ENCODE peak calls at places on chromosome 15, in seven cellular contexts. One of them, this sample, is unnamed.

GRCh38 chr15:84869510-84869909 is 15.0 kb upstream of the SLC28A1 start:
- DNase-seq in heart left ventricle: no peak
- DNase-seq in GM23338: no peak
- DNase-seq in Peyer's patch: no peak
- DNase-seq in heart right ventricle: no peak
- DNase-seq in transverse colon: no peak
- DNase-seq in esophagus squamous epithelium: no peak
- DNase-seq in this sample: no peak

GRCh38 chr15:27258287-27258686 is 287.3 kb downstream of the GABRG3 start:
- DNase-seq in heart left ventricle: no peak
- DNase-seq in GM23338: peak; percentile 59
- DNase-seq in Peyer's patch: no peak
- DNase-seq in heart right ventricle: no peak
- DNase-seq in transverse colon: no peak
- DNase-seq in esophagus squamous epithelium: no peak
- DNase-seq in this sample: no peak

GRCh38 chr15:34708422-34708821 is 46.4 kb downstream of the GJD2 start:
- DNase-seq in heart left ventricle: no peak
- DNase-seq in GM23338: peak; percentile 81
- DNase-seq in Peyer's patch: no peak
- DNase-seq in heart right ventricle: no peak
- DNase-seq in transverse colon: no peak
- DNase-seq in esophagus squamous epithelium: no peak
- DNase-seq in this sample: no peak

GRCh38 chr15:41513282-41514227 is at the start of gene LTK:
- DNase-seq in heart left ventricle: peak; percentile 67
- DNase-seq in GM23338: peak; percentile 78
- DNase-seq in Peyer's patch: peak; percentile 59
- DNase-seq in heart right ventricle: no peak
- DNase-seq in transverse colon: peak; percentile 52
- DNase-seq in esophagus squamous epithelium: no peak
- DNase-seq in this sample: peak; percentile 42

GRCh38 chr15:50051811-50052419 is 67.1 kb downstream of the ATP8B4 start:
- DNase-seq in heart left ventricle: no peak
- DNase-seq in GM23338: peak; percentile 79
- DNase-seq in Peyer's patch: peak; percentile 61
- DNase-seq in heart right ventricle: peak; percentile 64
- DNase-seq in transverse colon: peak; percentile 43
- DNase-seq in esophagus squamous epithelium: no peak
- DNase-seq in this sample: peak; percentile 61

GRCh38 chr15:96107922-96108321 is 222.6 kb upstream of the NR2F2 start:
- DNase-seq in heart left ventricle: no peak
- DNase-seq in GM23338: no peak
- DNase-seq in Peyer's patch: no peak
- DNase-seq in heart right ventricle: no peak
- DNase-seq in transverse colon: no peak
- DNase-seq in esophagus squamous epithelium: no peak
- DNase-seq in this sample: no peak

GRCh38 chr15:94692697-94693096 is 461.3 kb downstream of the MCTP2 start:
- DNase-seq in heart left ventricle: no peak
- DNase-seq in GM23338: no peak
- DNase-seq in Peyer's patch: no peak
- DNase-seq in heart right ventricle: no peak
- DNase-seq in transverse colon: no peak
- DNase-seq in esophagus squamous epithelium: no peak
- DNase-seq in this sample: no peak

GRCh38 chr15:74752011-74752410 is 3.4 kb downstream of the CYP1A2 start:
- DNase-seq in heart left ventricle: no peak
- DNase-seq in GM23338: no peak
- DNase-seq in Peyer's patch: no peak
- DNase-seq in heart right ventricle: no peak
- DNase-seq in transverse colon: no peak
- DNase-seq in esophagus squamous epithelium: no peak
- DNase-seq in this sample: no peak

GRCh38 chr15:65368300-65368617 is 9.5 kb downstream of the IGDCC3 start:
- DNase-seq in heart left ventricle: no peak
- DNase-seq in GM23338: peak; percentile 80
- DNase-seq in Peyer's patch: no peak
- DNase-seq in heart right ventricle: peak; percentile 22
- DNase-seq in transverse colon: no peak
- DNase-seq in esophagus squamous epithelium: no peak
- DNase-seq in this sample: no peak

GRCh38 chr15:65767895-65768294 is 24.2 kb downstream of the DENND4A start:
- DNase-seq in heart left ventricle: no peak
- DNase-seq in GM23338: no peak
- DNase-seq in Peyer's patch: no peak
- DNase-seq in heart right ventricle: no peak
- DNase-seq in transverse colon: no peak
- DNase-seq in esophagus squamous epithelium: no peak
- DNase-seq in this sample: no peak

GRCh38 chr15:53835309-53835708 is 75.8 kb upstream of the WDR72 start:
- DNase-seq in heart left ventricle: no peak
- DNase-seq in GM23338: no peak
- DNase-seq in Peyer's patch: no peak
- DNase-seq in heart right ventricle: no peak
- DNase-seq in transverse colon: no peak
- DNase-seq in esophagus squamous epithelium: no peak
- DNase-seq in this sample: no peak

GRCh38 chr15:75666823-75667501 is 19.2 kb downstream of the SNX33 start:
- DNase-seq in heart left ventricle: peak; percentile 56
- DNase-seq in GM23338: no peak
- DNase-seq in Peyer's patch: peak; percentile 73
- DNase-seq in heart right ventricle: peak; percentile 86
- DNase-seq in transverse colon: peak; percentile 71
- DNase-seq in esophagus squamous epithelium: peak; percentile 9
- DNase-seq in this sample: peak; percentile 81

GRCh38 chr15:73901126-73901810 is 25.0 kb upstream of the LOXL1 start:
- DNase-seq in heart left ventricle: no peak
- DNase-seq in GM23338: no peak
- DNase-seq in Peyer's patch: no peak
- DNase-seq in heart right ventricle: no peak
- DNase-seq in transverse colon: no peak
- DNase-seq in esophagus squamous epithelium: no peak
- DNase-seq in this sample: no peak

GRCh38 chr15:66706225-66706732 is 4.2 kb downstream of the SMAD6 start:
- DNase-seq in heart left ventricle: peak; percentile 79
- DNase-seq in GM23338: no peak
- DNase-seq in Peyer's patch: peak; percentile 63
- DNase-seq in heart right ventricle: no peak
- DNase-seq in transverse colon: no peak
- DNase-seq in esophagus squamous epithelium: no peak
- DNase-seq in this sample: no peak

GRCh38 chr15:66165856-66166255 is 87.7 kb downstream of the MEGF11 start:
- DNase-seq in heart left ventricle: peak; percentile 37
- DNase-seq in GM23338: no peak
- DNase-seq in Peyer's patch: no peak
- DNase-seq in heart right ventricle: no peak
- DNase-seq in transverse colon: no peak
- DNase-seq in esophagus squamous epithelium: no peak
- DNase-seq in this sample: no peak

GRCh38 chr15:64807751-64808222 is 17.7 kb downstream of the PIF1 start:
- DNase-seq in heart left ventricle: no peak
- DNase-seq in GM23338: peak; percentile 100
- DNase-seq in Peyer's patch: no peak
- DNase-seq in heart right ventricle: no peak
- DNase-seq in transverse colon: no peak
- DNase-seq in esophagus squamous epithelium: no peak
- DNase-seq in this sample: no peak

GRCh38 chr15:66592505-66593218 is 26.9 kb upstream of the LCTL start:
- DNase-seq in heart left ventricle: peak; percentile 17
- DNase-seq in GM23338: no peak
- DNase-seq in Peyer's patch: no peak
- DNase-seq in heart right ventricle: no peak
- DNase-seq in transverse colon: peak; percentile 14
- DNase-seq in esophagus squamous epithelium: no peak
- DNase-seq in this sample: peak; percentile 41

GRCh38 chr15:32715276-32715675 is 2.5 kb upstream of the GREM1 start:
- DNase-seq in heart left ventricle: no peak
- DNase-seq in GM23338: no peak
- DNase-seq in Peyer's patch: no peak
- DNase-seq in heart right ventricle: no peak
- DNase-seq in transverse colon: no peak
- DNase-seq in esophagus squamous epithelium: no peak
- DNase-seq in this sample: no peak

GRCh38 chr15:86231864-86232801 is 152.5 kb downstream of the AGBL1 start:
- DNase-seq in heart left ventricle: no peak
- DNase-seq in GM23338: peak; percentile 83
- DNase-seq in Peyer's patch: peak; percentile 47
- DNase-seq in heart right ventricle: peak; percentile 6
- DNase-seq in transverse colon: peak; percentile 17
- DNase-seq in esophagus squamous epithelium: no peak
- DNase-seq in this sample: peak; percentile 31

GRCh38 chr15:77354064-77354463 is 65.8 kb downstream of the PEAK1 start:
- DNase-seq in heart left ventricle: no peak
- DNase-seq in GM23338: no peak
- DNase-seq in Peyer's patch: no peak
- DNase-seq in heart right ventricle: no peak
- DNase-seq in transverse colon: no peak
- DNase-seq in esophagus squamous epithelium: no peak
- DNase-seq in this sample: no peak

GRCh38 chr15:99413955-99414754 is 151.6 kb upstream of the MEF2A start:
- DNase-seq in heart left ventricle: no peak
- DNase-seq in GM23338: no peak
- DNase-seq in Peyer's patch: peak; percentile 34
- DNase-seq in heart right ventricle: no peak
- DNase-seq in transverse colon: no peak
- DNase-seq in esophagus squamous epithelium: no peak
- DNase-seq in this sample: no peak

GRCh38 chr15:50675524-50676144 is 11.0 kb downstream of the TRPM7 start:
- DNase-seq in heart left ventricle: no peak
- DNase-seq in GM23338: peak; percentile 30
- DNase-seq in Peyer's patch: no peak
- DNase-seq in heart right ventricle: no peak
- DNase-seq in transverse colon: no peak
- DNase-seq in esophagus squamous epithelium: no peak
- DNase-seq in this sample: no peak

GRCh38 chr15:48313216-48313615 is 18.0 kb upstream of the DUT start:
- DNase-seq in heart left ventricle: no peak
- DNase-seq in GM23338: no peak
- DNase-seq in Peyer's patch: no peak
- DNase-seq in heart right ventricle: no peak
- DNase-seq in transverse colon: no peak
- DNase-seq in esophagus squamous epithelium: no peak
- DNase-seq in this sample: no peak

GRCh38 chr15:48306639-48307038 is 24.6 kb upstream of the DUT start:
- DNase-seq in heart left ventricle: no peak
- DNase-seq in GM23338: peak; percentile 56
- DNase-seq in Peyer's patch: no peak
- DNase-seq in heart right ventricle: no peak
- DNase-seq in transverse colon: no peak
- DNase-seq in esophagus squamous epithelium: no peak
- DNase-seq in this sample: no peak

GRCh38 chr15:48315041-48315440 is 16.2 kb upstream of the DUT start:
- DNase-seq in heart left ventricle: no peak
- DNase-seq in GM23338: peak; percentile 54
- DNase-seq in Peyer's patch: no peak
- DNase-seq in heart right ventricle: no peak
- DNase-seq in transverse colon: no peak
- DNase-seq in esophagus squamous epithelium: no peak
- DNase-seq in this sample: no peak

GRCh38 chr15:48307586-48307985 is 23.6 kb upstream of the DUT start:
- DNase-seq in heart left ventricle: no peak
- DNase-seq in GM23338: no peak
- DNase-seq in Peyer's patch: no peak
- DNase-seq in heart right ventricle: no peak
- DNase-seq in transverse colon: no peak
- DNase-seq in esophagus squamous epithelium: no peak
- DNase-seq in this sample: no peak

DNA sequence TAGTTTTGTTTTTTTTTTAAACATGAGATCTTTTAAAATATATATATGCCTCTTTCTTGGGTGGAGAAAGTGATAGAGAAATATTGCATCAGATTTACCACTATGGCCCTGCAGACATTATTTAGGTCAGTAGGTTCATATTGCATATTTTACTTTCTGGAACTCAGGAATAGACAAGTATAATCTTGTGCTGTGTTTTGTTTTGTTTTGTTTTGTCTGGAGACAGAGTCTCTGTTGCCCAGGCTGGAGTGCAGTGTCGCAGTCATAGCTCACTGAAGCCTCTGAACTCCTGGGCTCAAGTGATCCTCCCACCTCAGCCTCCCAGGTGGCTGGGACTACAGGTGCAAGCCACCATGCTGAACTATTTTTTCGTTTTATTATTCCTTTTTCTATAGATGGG is 21.5 kb upstream of the DUT start:
- DNase-seq in heart left ventricle: no peak
- DNase-seq in GM23338: no peak
- DNase-seq in Peyer's patch: no peak
- DNase-seq in heart right ventricle: no peak
- DNase-seq in transverse colon: no peak
- DNase-seq in esophagus squamous epithelium: no peak
- DNase-seq in this sample: no peak
- H3K4me3 ChIP-seq in heart left ventricle: no peak overlapping the region
- H3K4me3 ChIP-seq in GM23338: no peak overlapping the region
- H3K4me3 ChIP-seq in Peyer's patch: no peak overlapping the region
- H3K4me3 ChIP-seq in heart right ventricle: no peak overlapping the region
- H3K4me3 ChIP-seq in transverse colon: no peak overlapping the region
- H3K4me3 ChIP-seq in esophagus squamous epithelium: no peak overlapping the region
- H3K4me3 ChIP-seq in this sample: no peak overlapping the region

DNA sequence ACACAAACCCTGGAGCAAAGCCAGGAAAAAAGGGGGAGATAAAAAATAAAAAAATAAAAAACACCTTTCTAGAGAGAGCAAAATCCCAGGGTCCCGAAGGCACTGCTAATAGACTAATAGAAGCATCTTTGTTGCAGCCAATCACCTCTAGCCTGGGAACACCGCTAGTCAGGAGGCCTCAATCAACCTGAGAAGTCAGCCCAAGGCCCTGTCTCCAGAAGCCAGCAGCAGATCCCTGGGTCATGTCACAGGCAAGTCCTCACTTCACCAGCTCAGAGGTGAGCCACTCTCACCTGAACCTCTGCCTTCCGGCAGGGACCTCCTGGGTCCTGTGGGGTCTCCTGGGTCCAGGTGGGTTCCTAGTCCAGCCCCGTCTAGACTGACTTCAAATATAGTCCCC is 37.5 kb downstream of the FAM174B start:
- DNase-seq in heart left ventricle: no peak
- DNase-seq in GM23338: no peak
- DNase-seq in Peyer's patch: peak; percentile 39
- DNase-seq in heart right ventricle: no peak
- DNase-seq in transverse colon: no peak
- DNase-seq in esophagus squamous epithelium: no peak
- DNase-seq in this sample: no peak
- H3K27ac ChIP-seq in heart left ventricle: peak overlapping the region; percentile 73
- H3K27ac ChIP-seq in GM23338: no peak overlapping the region
- H3K27ac ChIP-seq in Peyer's patch: no peak overlapping the region
- H3K27ac ChIP-seq in heart right ventricle: no peak overlapping the region
- H3K27ac ChIP-seq in transverse colon: peak overlapping the region; percentile 74
- H3K27ac ChIP-seq in esophagus squamous epithelium: peak overlapping the region; percentile 29
- H3K27ac ChIP-seq in this sample: peak overlapping the region; percentile 71

GRCh38 chr15:70214266-70214665 is 116.5 kb upstream of the TLE3 start:
- DNase-seq in heart left ventricle: no peak
- DNase-seq in GM23338: no peak
- DNase-seq in Peyer's patch: no peak
- DNase-seq in heart right ventricle: no peak
- DNase-seq in transverse colon: no peak
- DNase-seq in esophagus squamous epithelium: no peak
- DNase-seq in this sample: no peak
- TF ChIP-seq CTCF in heart left ventricle: no peak
- TF ChIP-seq CTCF in GM23338: no peak
- TF ChIP-seq CTCF in Peyer's patch: no peak
- TF ChIP-seq CTCF in heart right ventricle: no peak
- TF ChIP-seq CTCF in transverse colon: no peak
- TF ChIP-seq CTCF in esophagus squamous epithelium: peak; percentile 10
- TF ChIP-seq CTCF in this sample: no peak

GRCh38 chr15:93088200-93088980 is 621 bp downstream of the RGMA start:
- DNase-seq in heart left ventricle: peak; percentile 75
- DNase-seq in GM23338: peak; percentile 72
- DNase-seq in Peyer's patch: no peak
- DNase-seq in heart right ventricle: no peak
- DNase-seq in transverse colon: no peak
- DNase-seq in esophagus squamous epithelium: no peak
- DNase-seq in this sample: no peak
- H3K4me3 ChIP-seq in heart left ventricle: peak overlapping the region; percentile 42
- H3K4me3 ChIP-seq in GM23338: peak overlapping the region; percentile 81
- H3K4me3 ChIP-seq in Peyer's patch: peak overlapping the region; percentile 60
- H3K4me3 ChIP-seq in heart right ventricle: peak overlapping the region; percentile 73
- H3K4me3 ChIP-seq in transverse colon: peak overlapping the region; percentile 60
- H3K4me3 ChIP-seq in esophagus squamous epithelium: peak overlapping the region; percentile 76
- H3K4me3 ChIP-seq in this sample: peak overlapping the region; percentile 48

This sample was measured in colonic mucosa.